ENCODE peak calls at places on chromosomes 7 and 10, in nine cellular contexts. One of them, this sample, is unnamed.

GRCh38 chr7:133330085-133330484 is 77.2 kb downstream of the EXOC4 start:
- DNase-seq in NAMALWA: no peak
- DNase-seq in AG08395: no peak
- DNase-seq in left kidney: peak; percentile 90
- DNase-seq in GM13977: no peak
- DNase-seq in NCI-H526: no peak
- DNase-seq in NB4: no peak
- DNase-seq in stimulated activated CD8-positive, alpha-beta memory T cell treated with anti-CD3 and anti-CD28 coated beads, Interleukin-12 subunit alpha, Interleukin-12 subunit beta, amount 100 ng/mL, for 4 hours: no peak
- DNase-seq in mesothelial cell of epicardium: no peak
- DNase-seq in this sample: no peak

GRCh38 chr7:152523916-152524315 is 88.1 kb upstream of the KMT2C start:
- DNase-seq in GM13977: no peak
- DNase-seq in AG08395: no peak
- DNase-seq in stimulated activated CD8-positive, alpha-beta memory T cell treated with anti-CD3 and anti-CD28 coated beads, Interleukin-12 subunit alpha, Interleukin-12 subunit beta, amount 100 ng/mL, for 4 hours: no peak
- DNase-seq in left kidney: no peak
- DNase-seq in mesothelial cell of epicardium: no peak
- DNase-seq in NAMALWA: no peak
- DNase-seq in NB4: no peak
- DNase-seq in NCI-H526: no peak
- DNase-seq in this sample: no peak

GRCh38 chr10:124579003-124579384 is 117.4 kb downstream of the LHPP start:
- DNase-seq in AG08395: no peak
- DNase-seq in left kidney: no peak
- DNase-seq in NAMALWA: no peak
- DNase-seq in GM13977: no peak
- DNase-seq in NB4: no peak
- DNase-seq in NCI-H526: no peak
- DNase-seq in mesothelial cell of epicardium: no peak
- DNase-seq in stimulated activated CD8-positive, alpha-beta memory T cell treated with anti-CD3 and anti-CD28 coated beads, Interleukin-12 subunit alpha, Interleukin-12 subunit beta, amount 100 ng/mL, for 4 hours: no peak
- DNase-seq in this sample: no peak

GRCh38 chr7:94129443-94130140 is 125.4 kb upstream of the BET1 start:
- DNase-seq in stimulated activated CD8-positive, alpha-beta memory T cell treated with anti-CD3 and anti-CD28 coated beads, Interleukin-12 subunit alpha, Interleukin-12 subunit beta, amount 100 ng/mL, for 4 hours: no peak
- DNase-seq in mesothelial cell of epicardium: no peak
- DNase-seq in GM13977: no peak
- DNase-seq in AG08395: peak; percentile 42
- DNase-seq in left kidney: peak; percentile 46
- DNase-seq in NCI-H526: no peak
- DNase-seq in NB4: no peak
- DNase-seq in NAMALWA: no peak
- DNase-seq in this sample: peak; percentile 60

GRCh38 chr10:71996598-71997371 is 32.6 kb downstream of the CHST3 start:
- DNase-seq in GM13977: no peak
- DNase-seq in mesothelial cell of epicardium: no peak
- DNase-seq in stimulated activated CD8-positive, alpha-beta memory T cell treated with anti-CD3 and anti-CD28 coated beads, Interleukin-12 subunit alpha, Interleukin-12 subunit beta, amount 100 ng/mL, for 4 hours: no peak
- DNase-seq in NAMALWA: no peak
- DNase-seq in left kidney: no peak
- DNase-seq in NCI-H526: no peak
- DNase-seq in NB4: no peak
- DNase-seq in AG08395: no peak
- DNase-seq in this sample: no peak

GRCh38 chr7:79683916-79684315 is 230.4 kb upstream of the MAGI2 start:
- DNase-seq in mesothelial cell of epicardium: no peak
- DNase-seq in AG08395: no peak
- DNase-seq in left kidney: no peak
- DNase-seq in NCI-H526: no peak
- DNase-seq in stimulated activated CD8-positive, alpha-beta memory T cell treated with anti-CD3 and anti-CD28 coated beads, Interleukin-12 subunit alpha, Interleukin-12 subunit beta, amount 100 ng/mL, for 4 hours: no peak
- DNase-seq in GM13977: no peak
- DNase-seq in NAMALWA: no peak
- DNase-seq in NB4: no peak
- DNase-seq in this sample: no peak

GRCh38 chr7:55081067-55081853 is 62.4 kb downstream of the EGFR start:
- DNase-seq in left kidney: peak; percentile 52
- DNase-seq in NAMALWA: no peak
- DNase-seq in NCI-H526: no peak
- DNase-seq in GM13977: no peak
- DNase-seq in stimulated activated CD8-positive, alpha-beta memory T cell treated with anti-CD3 and anti-CD28 coated beads, Interleukin-12 subunit alpha, Interleukin-12 subunit beta, amount 100 ng/mL, for 4 hours: no peak
- DNase-seq in AG08395: no peak
- DNase-seq in NB4: no peak
- DNase-seq in mesothelial cell of epicardium: no peak
- DNase-seq in this sample: peak; percentile 55

GRCh38 chr7:155806096-155806871 is 6.0 kb downstream of the SHH start:
- DNase-seq in mesothelial cell of epicardium: no peak
- DNase-seq in left kidney: peak; percentile 52
- DNase-seq in AG08395: no peak
- DNase-seq in NAMALWA: no peak
- DNase-seq in NCI-H526: no peak
- DNase-seq in stimulated activated CD8-positive, alpha-beta memory T cell treated with anti-CD3 and anti-CD28 coated beads, Interleukin-12 subunit alpha, Interleukin-12 subunit beta, amount 100 ng/mL, for 4 hours: no peak
- DNase-seq in NB4: no peak
- DNase-seq in GM13977: no peak
- DNase-seq in this sample: peak; percentile 38

This sample was measured in hepatic stellate cell.